ENCODE peak calls at places on chromosomes 6 and 20, in seven cellular contexts. L is prostate gland, E is GM13976, X is tibial artery, P is HFF-Myc, O is stomach, V is BJ. H is an unnamed sample.

GRCh38 chr6:105783333-105783945 is 302.7 kb upstream of the PRDM1 start:
- DNase-seq in O (no peak), P (no peak), X (no peak), V (no peak), E (no peak), L (no peak), H (no peak)

GRCh38 chr6:111087106-111087835 is at the start of gene SLC16A10:
- DNase-seq in V (no peak), E (peak), L (peak), O (peak), X (peak), P (no peak), H (peak)

GRCh38 chr6:41536884-41537347 is 9.3 kb upstream of the FOXP4 start:
- DNase-seq in V (no peak), O (peak), L (peak), P (no peak), X (no peak), E (no peak), H (no peak)

GRCh38 chr6:146860583-146860982 is 261.8 kb downstream of the ADGB start:
- DNase-seq in O (no peak), V (no peak), P (no peak), E (no peak), L (no peak), X (no peak), H (no peak)

GRCh38 chr20:62884556-62884955 is 22.9 kb upstream of the TCFL5 start:
- DNase-seq in V (no peak), L (no peak), P (no peak), O (no peak), X (no peak), E (no peak), H (no peak)

GRCh38 chr6:67863346-67863745 is 771.7 kb upstream of the ADGRB3 start:
- DNase-seq in X (no peak), E (no peak), P (no peak), O (no peak), L (peak), V (no peak), H (no peak)

GRCh38 chr6:121187833-121188200 is 146.5 kb downstream of the TBC1D32 start:
- DNase-seq in E (no peak), X (no peak), P (no peak), L (no peak), O (no peak), V (no peak), H (no peak)

GRCh38 chr20:20327756-20328155 is 40.1 kb upstream of the INSM1 start:
- DNase-seq in L (no peak), V (no peak), O (no peak), X (no peak), P (no peak), E (no peak), H (no peak)

GRCh38 chr20:45968801-45969711 is 2.9 kb downstream of the ZNF335 start:
- DNase-seq in V (no peak), X (peak), E (no peak), L (no peak), P (no peak), O (no peak), H (no peak)

GRCh38 chr20:40887100-40887499 is 141.5 kb upstream of the TOP1 start:
- DNase-seq in O (no peak), P (no peak), X (no peak), L (no peak), V (no peak), E (no peak), H (no peak)

GRCh38 chr6:168674595-168674994 is 233.6 kb downstream of the SMOC2 start:
- DNase-seq in X (no peak), P (no peak), V (no peak), L (no peak), O (no peak), E (no peak), H (no peak)

GRCh38 chr6:162971346-162971745 is 243.6 kb downstream of the PACRG start:
- DNase-seq in E (no peak), L (no peak), P (no peak), O (no peak), V (no peak), X (no peak), H (no peak)

GRCh38 chr20:20363449-20364015 is 4.4 kb upstream of the INSM1 start:
- DNase-seq in V (no peak), X (no peak), E (no peak), L (no peak), O (no peak), P (no peak), H (peak)

DNA sequence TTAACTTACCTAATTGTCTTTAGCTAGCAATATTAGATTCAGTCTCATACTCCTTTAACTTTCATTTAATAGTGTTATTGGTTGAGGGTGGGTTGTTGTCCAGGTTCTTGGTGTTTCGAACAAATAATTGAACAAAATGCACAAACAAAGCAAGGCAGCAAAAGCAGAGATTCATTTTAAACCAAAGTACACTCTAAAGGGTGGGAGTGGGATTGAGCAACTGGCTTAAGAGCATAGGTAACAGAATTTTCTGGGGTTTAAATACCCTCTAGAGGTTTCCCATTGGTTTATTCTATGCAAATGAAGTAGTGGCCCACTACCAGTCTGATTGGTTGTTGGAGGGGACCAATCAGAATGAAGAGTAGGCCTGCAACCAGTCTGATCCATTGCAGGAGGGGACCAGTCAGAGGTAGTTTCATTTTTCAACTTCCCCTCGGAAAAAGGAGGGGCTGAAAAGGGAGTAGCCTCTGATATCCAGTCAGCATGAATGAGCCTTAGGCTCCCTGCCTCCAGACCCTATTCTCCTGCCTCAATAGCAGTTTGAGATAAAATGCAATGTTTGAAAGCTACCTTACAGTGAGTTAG is 26.3 kb upstream of the RAB23 start:
- DNase-seq in X (no peak), E (no peak), L (no peak), O (no peak), P (no peak), V (no peak), H (no peak)
- TF ChIP-seq CTCF in X (no peak), E (no peak), L (no peak), O (no peak), P (no peak), V (no peak), H (no peak)

DNA sequence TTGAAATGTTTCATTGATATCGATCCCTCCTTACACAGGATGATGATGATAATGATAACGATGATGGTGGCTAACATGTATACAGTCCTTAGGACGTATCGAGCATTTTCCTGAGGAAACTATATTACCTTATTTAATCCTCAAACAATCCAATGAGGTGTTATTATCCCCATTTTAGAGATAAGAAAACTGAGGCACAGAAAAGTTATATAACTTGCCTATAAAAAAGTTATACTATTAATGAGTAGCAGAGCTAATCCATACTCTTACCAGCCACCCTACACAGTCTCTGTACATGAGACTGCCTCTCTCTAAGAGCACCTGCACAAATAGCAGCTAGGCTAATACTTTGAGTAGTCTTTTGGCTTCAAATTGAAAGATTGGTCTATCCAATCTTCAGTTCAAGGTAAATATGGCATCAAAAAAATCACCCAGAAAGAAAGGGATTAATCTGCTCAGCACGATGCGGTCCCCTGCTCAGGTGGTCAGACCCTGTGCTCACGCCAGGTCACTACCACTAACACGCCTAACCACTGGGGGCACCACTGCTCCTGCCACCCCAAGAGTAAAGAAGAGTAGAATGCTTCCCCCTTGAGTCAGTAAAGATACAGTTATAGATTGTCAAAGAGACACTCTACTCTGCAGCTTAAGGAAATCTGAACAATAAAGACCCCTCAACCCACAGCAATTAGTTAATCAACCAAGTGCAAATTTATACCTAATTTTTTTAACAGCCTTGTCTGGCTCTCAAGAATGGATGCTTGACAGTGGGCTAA is 15.0 kb downstream of the GABBR1 start:
- DNase-seq in X (no peak), L (no peak), E (no peak), O (no peak), P (no peak), V (no peak), H (no peak)
- TF ChIP-seq CTCF in X (no peak), L (no peak), E (no peak), O (no peak), P (no peak), V (peak), H (peak)

GRCh38 chr6:21305827-21306469 is 287.6 kb upstream of the SOX4 start:
- DNase-seq in E (no peak), L (no peak), P (no peak), X (no peak), V (peak), O (no peak), H (no peak)
- TF ChIP-seq CTCF in E (no peak), L (no peak), P (no peak), X (no peak), V (peak), O (no peak), H (no peak)

GRCh38 chr20:32452776-32453466 is 94.8 kb downstream of the ASXL1 start:
- DNase-seq in E (no peak), X (no peak), O (no peak), P (no peak), L (no peak), V (no peak), H (no peak)

GRCh38 chr20:32451340-32451681 is 93.2 kb downstream of the ASXL1 start:
- DNase-seq in V (no peak), L (no peak), X (no peak), E (no peak), O (no peak), P (no peak), H (no peak)

GRCh38 chr20:32450484-32451061 is 92.4 kb downstream of the ASXL1 start:
- DNase-seq in L (no peak), P (no peak), O (no peak), V (no peak), E (no peak), X (no peak), H (no peak)

GRCh38 chr20:32453467-32454163 is 95.5 kb downstream of the ASXL1 start:
- DNase-seq in E (no peak), P (no peak), O (no peak), L (no peak), V (no peak), X (no peak), H (no peak)

GRCh38 chr20:32451682-32452461 is 93.7 kb downstream of the ASXL1 start:
- DNase-seq in X (no peak), E (no peak), V (no peak), L (no peak), O (no peak), P (no peak), H (no peak)
- TF ChIP-seq CTCF in X (no peak), E (no peak), V (peak), L (no peak), O (no peak), P (no peak), H (peak)

DNA sequence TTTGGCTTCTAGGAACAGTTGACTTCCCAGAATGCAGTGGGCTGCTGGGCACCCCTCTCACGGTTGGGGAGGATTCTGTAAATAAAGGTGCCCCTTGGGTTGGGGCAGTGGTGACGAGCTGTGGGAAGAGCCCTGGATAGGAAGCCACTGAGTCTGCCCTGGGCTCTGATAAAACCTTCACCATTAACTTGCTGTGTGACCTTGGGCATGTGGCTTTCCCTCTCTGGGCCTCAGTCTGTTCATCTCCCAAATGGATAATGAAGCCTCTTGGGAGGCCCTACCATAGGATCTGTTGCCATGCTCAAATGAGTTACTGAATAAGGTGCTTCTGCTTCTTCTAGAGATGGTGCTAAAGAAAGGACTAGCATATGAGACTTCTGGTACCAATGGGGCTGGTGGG is 3.7 kb downstream of the CRIP3 start:
- DNase-seq in O (no peak), E (no peak), L (no peak), V (no peak), X (no peak), P (no peak), H (no peak)
- TF ChIP-seq CTCF in O (no peak), E (no peak), L (no peak), V (no peak), X (no peak), P (no peak), H (no peak)